ENCODE peak calls at places on chromosomes 6 and 20, in ten cellular contexts. V is bronchial epithelial cell, T is heart right ventricle, Q is GM12864, O is neural progenitor cell, M is glutamatergic neuron, B is fibroblast of pulmonary artery, X is left lung, E is IMR-90, C is A549. J is an unnamed sample.
A peak's percentile ranks its signal among the peaks of the same experiment; 100 is the strongest.

GRCh38 chr6:32081168-32081624 is 27.9 kb downstream of the TNXB start:
- DNase-seq in T (peak; percentile 44), V (no peak), X (peak; percentile 72), O (no peak), B (peak; percentile 91), Q (no peak), C (no peak), E (peak; percentile 89), M (no peak), J (no peak)

GRCh38 chr6:31660998-31661866 is 654 bp upstream of the C6orf47 start:
- DNase-seq in C (no peak), M (no peak), Q (no peak), X (no peak), B (peak; percentile 60), T (no peak), O (no peak), E (peak; percentile 50), V (peak; percentile 26), J (no peak)

GRCh38 chr6:90401933-90402830 is 105.5 kb upstream of the BACH2 start:
- DNase-seq in X (no peak), C (no peak), Q (no peak), B (no peak), O (no peak), V (peak; percentile 7), E (peak; percentile 7), M (no peak), T (no peak), J (no peak)

GRCh38 chr6:108796875-108797274 is 51.3 kb upstream of the ARMC2 start:
- DNase-seq in B (no peak), O (no peak), C (no peak), E (peak; percentile 15), X (no peak), Q (no peak), M (no peak), T (no peak), V (no peak), J (no peak)

GRCh38 chr20:53884859-53885654 is 185.3 kb downstream of the BCAS1 start:
- DNase-seq in C (no peak), E (no peak), Q (no peak), B (no peak), V (peak; percentile 31), M (no peak), T (no peak), O (no peak), X (no peak), J (no peak)

GRCh38 chr6:34671801-34672656 is 24.5 kb downstream of the ILRUN start:
- DNase-seq in Q (peak; percentile 89), E (peak; percentile 55), T (no peak), V (peak; percentile 80), B (peak; percentile 35), M (no peak), C (no peak), O (no peak), X (no peak), J (no peak)

GRCh38 chr20:2135018-2135417 is 33.4 kb downstream of the STK35 start:
- DNase-seq in T (no peak), M (no peak), B (no peak), Q (no peak), E (no peak), C (no peak), O (no peak), V (no peak), X (no peak), J (no peak)

GRCh38 chr20:58883243-58883691 is 30.8 kb downstream of the GNAS start:
- DNase-seq in M (no peak), V (no peak), B (no peak), T (no peak), X (no peak), E (no peak), Q (no peak), O (peak; percentile 67), C (no peak), J (no peak)

GRCh38 chr6:21895591-21895990 is 302.0 kb downstream of the SOX4 start:
- DNase-seq in X (no peak), T (no peak), Q (no peak), O (no peak), V (no peak), B (no peak), E (peak; percentile 24), M (no peak), C (no peak), J (no peak)

GRCh38 chr6:91081452-91082067 is 494.7 kb upstream of the MAP3K7 start:
- DNase-seq in T (no peak), O (peak; percentile 71), X (no peak), V (peak; percentile 47), B (peak; percentile 68), M (no peak), E (peak; percentile 52), C (peak; percentile 2), Q (peak; percentile 7), J (no peak)

GRCh38 chr6:129131282-129131681 is 248.3 kb downstream of the LAMA2 start:
- DNase-seq in B (peak; percentile 74), T (peak; percentile 20), Q (no peak), M (no peak), V (no peak), C (no peak), E (no peak), O (no peak), X (no peak), J (no peak)

GRCh38 chr6:129136751-129137150 is 253.8 kb downstream of the LAMA2 start:
- DNase-seq in M (no peak), C (no peak), E (no peak), X (no peak), T (no peak), Q (no peak), B (no peak), O (no peak), V (no peak), J (no peak)

GRCh38 chr6:129133770-129134192 is 250.8 kb downstream of the LAMA2 start:
- DNase-seq in V (no peak), O (no peak), C (no peak), T (peak; percentile 10), E (peak; percentile 39), B (peak; percentile 94), M (no peak), X (no peak), Q (no peak), J (no peak)

GRCh38 chr6:129135421-129135820 is 252.5 kb downstream of the LAMA2 start:
- DNase-seq in Q (no peak), X (no peak), B (peak; percentile 72), E (no peak), C (no peak), V (no peak), M (no peak), O (no peak), T (no peak), J (no peak)

DNA sequence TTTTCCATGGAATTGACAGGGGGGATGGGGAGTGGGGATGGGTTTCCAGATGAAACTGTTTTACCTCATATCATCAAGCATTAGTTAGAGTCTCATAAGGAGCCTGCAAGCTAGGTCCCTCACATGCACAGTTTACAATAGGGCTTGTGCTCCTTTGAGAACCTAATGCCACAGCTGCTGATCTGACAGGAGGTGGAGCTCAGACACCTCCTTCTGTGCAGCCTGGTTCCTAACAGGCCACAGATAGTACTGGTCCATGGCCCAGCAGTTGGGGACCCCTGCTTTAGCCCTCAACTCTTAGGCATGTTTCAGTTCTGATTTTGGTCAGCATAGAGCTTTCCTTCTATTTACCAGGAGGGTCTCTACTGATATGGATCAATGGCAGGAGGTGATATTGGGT is 251.6 kb downstream of the LAMA2 start:
- DNase-seq in X (no peak), C (no peak), Q (no peak), O (no peak), M (no peak), E (no peak), B (peak; percentile 68), V (no peak), T (no peak), J (no peak)
- TF ChIP-seq CTCF in X (no peak), C (no peak), Q (no peak), O (no peak), M (no peak), E (no peak), B (peak; percentile 10), V (peak; percentile 17), T (no peak), J (no peak)

DNA sequence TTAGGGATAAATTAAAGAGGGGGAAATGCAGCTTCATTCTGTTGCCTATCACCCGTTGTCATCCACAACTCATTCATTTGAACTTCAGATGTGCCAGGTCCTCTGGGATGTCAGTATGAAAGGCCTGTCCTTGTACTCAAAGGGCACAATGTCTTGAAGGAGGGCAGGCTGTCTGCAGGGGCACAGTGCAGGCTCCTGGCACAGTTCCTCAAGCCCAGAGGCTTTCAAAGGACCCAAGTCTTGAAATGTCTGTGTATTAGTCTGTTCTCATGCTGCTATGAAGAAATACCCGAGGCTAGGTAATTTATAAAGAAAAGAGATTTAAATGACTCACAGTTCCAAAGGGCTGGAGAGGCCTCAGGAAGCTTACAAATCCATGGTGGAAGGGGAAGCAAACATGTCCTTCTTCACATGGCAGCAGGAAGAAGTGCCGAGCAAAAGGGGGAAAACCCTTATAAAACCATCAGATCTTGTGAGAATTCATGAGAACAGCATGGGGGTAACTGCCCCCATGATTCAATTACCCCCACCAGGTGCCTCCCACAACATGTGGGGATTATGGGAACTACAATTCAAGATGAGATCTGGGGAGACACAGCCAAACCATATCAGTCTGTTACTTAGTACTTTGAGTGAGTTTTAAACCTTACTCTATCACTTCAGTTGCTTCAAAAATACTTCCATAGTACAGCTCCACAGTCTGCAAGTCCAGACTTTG is 9.4 kb downstream of the SNX9 start:
- DNase-seq in V (peak; percentile 37), T (no peak), O (no peak), E (peak; percentile 56), Q (no peak), X (no peak), B (peak; percentile 43), M (no peak), C (no peak), J (no peak)
- TF ChIP-seq CTCF in V (no peak), T (no peak), O (no peak), E (no peak), Q (no peak), X (no peak), B (no peak), M (no peak), C (no peak), J (no peak)

GRCh38 chr6:79697430-79697829 is 66.3 kb downstream of the SH3BGRL2 start:
- DNase-seq in Q (no peak), O (no peak), X (no peak), B (no peak), C (no peak), M (no peak), E (no peak), V (no peak), T (no peak), J (no peak)

GRCh38 chr6:79694156-79694555 is 63.0 kb downstream of the SH3BGRL2 start:
- DNase-seq in C (no peak), O (no peak), X (no peak), B (no peak), E (no peak), Q (no peak), M (no peak), V (no peak), T (no peak), J (no peak)

GRCh38 chr6:79699606-79700005 is 68.5 kb downstream of the SH3BGRL2 start:
- DNase-seq in M (no peak), X (no peak), E (no peak), V (no peak), B (no peak), C (no peak), O (no peak), Q (no peak), T (no peak), J (no peak)

GRCh38 chr6:79694623-79695311 is 63.6 kb downstream of the SH3BGRL2 start:
- DNase-seq in C (no peak), O (peak; percentile 29), B (no peak), Q (no peak), V (peak; percentile 8), M (no peak), E (no peak), T (no peak), X (no peak), J (no peak)
- TF ChIP-seq CTCF in C (no peak), O (peak; percentile 61), B (peak; percentile 39), Q (no peak), V (peak; percentile 62), M (no peak), E (no peak), T (no peak), X (no peak), J (peak; percentile 24)

GRCh38 chr6:88899569-88900316 is 63.7 kb downstream of the RNGTT start:
- DNase-seq in B (no peak), Q (no peak), X (no peak), V (peak; percentile 10), O (peak; percentile 4), C (no peak), M (no peak), T (no peak), E (no peak), J (no peak)
- TF ChIP-seq CTCF in B (peak; percentile 20), Q (peak; percentile 34), X (no peak), V (peak; percentile 18), O (peak; percentile 49), C (no peak), M (peak; percentile 43), T (no peak), E (no peak), J (peak; percentile 45)